ENCODE peak calls at places on chromosomes 1 and 21, in ten cellular contexts. N is H9; H is ovary; A is RWPE1; Q is IMR-90; D is prostate gland; R is neural progenitor cell; M is CD4-positive, alpha-beta memory T cell; S is A549; J is effector memory CD4-positive, alpha-beta T cell. E is an unnamed sample.

GRCh38 chr1:228097333-228098081 is 5.6 kb downstream of the C1orf35 start:
- DNase-seq in N (peak), H (no peak), A (no peak), Q (no peak), D (no peak), R (no peak), M (no peak), S (no peak), J (no peak), E (no peak)

GRCh38 chr1:232435746-232436145 is 194.2 kb downstream of the SIPA1L2 start:
- DNase-seq in N (no peak), H (peak), A (no peak), Q (peak), D (no peak), R (no peak), M (no peak), S (no peak), J (no peak), E (no peak)

GRCh38 chr1:205575294-205575885 is 56.4 kb downstream of the ELK4 start:
- DNase-seq in N (no peak), H (no peak), A (no peak), Q (no peak), D (no peak), R (no peak), M (no peak), S (no peak), J (no peak), E (no peak)

GRCh38 chr1:24899581-24900485 is 30.2 kb downstream of the RUNX3 start:
- DNase-seq in N (no peak), H (no peak), A (no peak), Q (no peak), D (no peak), R (no peak), M (no peak), S (no peak), J (no peak), E (no peak)

GRCh38 chr1:13554798-13555197 is 28.8 kb upstream of the PDPN start:
- DNase-seq in N (no peak), H (no peak), A (no peak), Q (no peak), D (no peak), R (no peak), M (no peak), S (no peak), J (no peak), E (no peak)

GRCh38 chr1:173960625-173961024 is 43.5 kb upstream of the SERPINC1 start:
- DNase-seq in N (no peak), H (no peak), A (no peak), Q (no peak), D (no peak), R (no peak), M (no peak), S (no peak), J (no peak), E (no peak)

GRCh38 chr1:215082532-215083407 is at the start of gene KCNK2:
- DNase-seq in N (peak), H (peak), A (peak), Q (peak), D (no peak), R (peak), M (no peak), S (no peak), J (no peak), E (peak)

GRCh38 chr1:158506369-158506987 is 34.5 kb downstream of the OR10R2 start:
- DNase-seq in N (peak), H (no peak), A (no peak), Q (peak), D (no peak), R (peak), M (peak), S (no peak), J (peak), E (no peak)

GRCh38 chr1:229411434-229412055 is 22.3 kb downstream of the ACTA1 start:
- DNase-seq in N (no peak), H (no peak), A (no peak), Q (no peak), D (no peak), R (no peak), M (no peak), S (no peak), J (no peak), E (peak)

GRCh38 chr1:70084314-70084915 is 121.0 kb downstream of the LRRC40 start:
- DNase-seq in N (no peak), H (no peak), A (no peak), Q (peak), D (no peak), R (no peak), M (no peak), S (no peak), J (no peak), E (no peak)

GRCh38 chr1:228471762-228472398 is 15.3 kb upstream of the RNF187 start:
- DNase-seq in N (peak), H (no peak), A (peak), Q (peak), D (no peak), R (peak), M (peak), S (peak), J (no peak), E (no peak)

GRCh38 chr1:234921266-234922062 is 207.2 kb downstream of the TOMM20 start:
- DNase-seq in N (no peak), H (peak), A (no peak), Q (peak), D (peak), R (no peak), M (no peak), S (no peak), J (no peak), E (no peak)

GRCh38 chr1:26121854-26122773 is 10.5 kb downstream of the PDIK1L start:
- DNase-seq in N (no peak), H (no peak), A (no peak), Q (no peak), D (no peak), R (no peak), M (no peak), S (no peak), J (no peak), E (no peak)

GRCh38 chr1:233368106-233368783 is 40.7 kb downstream of the MAP3K21 start:
- DNase-seq in N (no peak), H (no peak), A (no peak), Q (peak), D (no peak), R (no peak), M (no peak), S (no peak), J (no peak), E (no peak)

GRCh38 chr1:45787905-45788304 is 15.5 kb upstream of the MAST2 start:
- DNase-seq in N (no peak), H (no peak), A (no peak), Q (no peak), D (no peak), R (no peak), M (no peak), S (no peak), J (no peak), E (no peak)

GRCh38 chr1:151887028-151887427 is 22.3 kb downstream of the THEM4 start:
- DNase-seq in N (no peak), H (no peak), A (peak), Q (peak), D (no peak), R (no peak), M (no peak), S (no peak), J (no peak), E (no peak)

GRCh38 chr1:235415008-235415904 is 48.0 kb downstream of the TBCE start:
- DNase-seq in N (peak), H (peak), A (peak), Q (peak), D (peak), R (peak), M (peak), S (peak), J (peak), E (no peak)

GRCh38 chr21:44817506-44817880 is 369 bp downstream of the SUMO3 start:
- DNase-seq in N (peak), H (peak), A (peak), Q (peak), D (peak), R (peak), M (peak), S (peak), J (peak), E (peak)

GRCh38 chr1:147167361-147167760 is 4.9 kb downstream of the PRKAB2 start:
- DNase-seq in N (no peak), H (no peak), A (peak), Q (peak), D (no peak), R (no peak), M (no peak), S (peak), J (no peak), E (no peak)

GRCh38 chr1:212142883-212143530 is 107.5 kb downstream of the DTL start:
- DNase-seq in N (no peak), H (no peak), A (no peak), Q (no peak), D (no peak), R (no peak), M (no peak), S (no peak), J (no peak), E (no peak)

DNA sequence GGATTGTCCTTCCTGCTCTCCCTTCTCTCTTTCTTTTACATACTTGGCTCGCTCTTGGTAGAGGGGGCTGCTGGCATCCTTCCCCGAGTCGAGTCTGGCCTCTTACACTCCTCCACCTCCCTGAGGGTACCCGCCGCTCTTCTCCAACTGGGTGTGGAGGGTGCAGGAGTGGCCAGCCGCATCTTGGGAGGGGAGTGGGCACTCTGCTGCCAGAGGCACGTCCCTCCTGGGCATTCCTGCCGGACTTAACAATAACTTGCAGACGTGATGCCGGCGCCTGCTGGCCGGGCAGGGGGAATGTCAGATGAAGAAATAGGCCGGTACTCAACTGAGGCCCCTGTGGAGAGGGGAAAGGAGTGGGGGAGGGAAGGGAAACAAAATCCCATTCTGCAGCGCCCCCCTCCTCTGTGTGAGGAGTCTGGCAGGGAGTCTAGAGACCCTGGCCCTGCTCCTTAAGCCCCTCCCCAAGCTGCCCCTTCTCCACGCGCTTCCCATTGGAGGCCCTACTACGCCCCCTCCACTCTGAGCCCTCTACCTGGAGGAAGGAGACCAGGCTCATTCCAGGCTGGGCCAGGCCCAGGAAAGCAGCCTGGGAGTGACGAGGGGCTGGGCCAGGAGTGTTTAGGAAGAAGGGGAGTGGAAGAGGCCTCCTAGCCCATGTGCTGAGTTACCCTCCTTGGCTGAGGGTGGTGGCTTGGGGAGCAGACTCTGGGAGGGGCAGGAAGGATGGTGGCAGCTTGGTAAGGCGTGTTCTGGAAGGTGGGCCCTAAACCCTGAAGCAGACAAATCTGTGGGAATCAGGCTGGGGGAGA is 1.8 kb downstream of the ATP2B4 start:
- DNase-seq in N (peak), H (peak), A (peak), Q (peak), D (no peak), R (peak), M (no peak), S (no peak), J (no peak), E (no peak)
- H3K27ac ChIP-seq in N (no peak), H (peak), A (peak), Q (peak), D (peak), R (no peak), M (peak), S (peak), J (peak), E (peak)

GRCh38 chr1:29224438-29224837 is 6.3 kb downstream of the MECR start:
- DNase-seq in N (no peak), H (no peak), A (no peak), Q (no peak), D (no peak), R (no peak), M (no peak), S (no peak), J (no peak), E (no peak)

GRCh38 chr1:29222686-29223085 is 8.0 kb downstream of the MECR start:
- DNase-seq in N (no peak), H (no peak), A (no peak), Q (no peak), D (no peak), R (no peak), M (no peak), S (no peak), J (no peak), E (no peak)

GRCh38 chr1:29217633-29218032 is 13.1 kb downstream of the MECR start:
- DNase-seq in N (no peak), H (no peak), A (no peak), Q (no peak), D (no peak), R (no peak), M (no peak), S (no peak), J (no peak), E (no peak)

GRCh38 chr1:29218223-29218622 is 12.5 kb downstream of the MECR start:
- DNase-seq in N (no peak), H (no peak), A (no peak), Q (no peak), D (no peak), R (no peak), M (no peak), S (no peak), J (no peak), E (no peak)

GRCh38 chr1:29221296-29221695 is 9.4 kb downstream of the MECR start:
- DNase-seq in N (no peak), H (no peak), A (no peak), Q (no peak), D (no peak), R (no peak), M (no peak), S (no peak), J (no peak), E (no peak)
- H3K27ac ChIP-seq in N (no peak), H (no peak), A (no peak), Q (no peak), D (no peak), R (no peak), M (no peak), S (no peak), J (no peak), E (no peak)

GRCh38 chr1:114269539-114269938 is 115.9 kb upstream of the SYT6 start:
- DNase-seq in N (no peak), H (no peak), A (no peak), Q (no peak), D (no peak), R (no peak), M (no peak), S (no peak), J (no peak), E (no peak)

GRCh38 chr1:114272593-114272992 is 118.9 kb upstream of the SYT6 start:
- DNase-seq in N (no peak), H (no peak), A (no peak), Q (no peak), D (no peak), R (no peak), M (no peak), S (no peak), J (no peak), E (no peak)

GRCh38 chr1:114274621-114275317 is 121.1 kb upstream of the SYT6 start:
- DNase-seq in N (no peak), H (no peak), A (no peak), Q (no peak), D (no peak), R (peak), M (no peak), S (no peak), J (no peak), E (no peak)

DNA sequence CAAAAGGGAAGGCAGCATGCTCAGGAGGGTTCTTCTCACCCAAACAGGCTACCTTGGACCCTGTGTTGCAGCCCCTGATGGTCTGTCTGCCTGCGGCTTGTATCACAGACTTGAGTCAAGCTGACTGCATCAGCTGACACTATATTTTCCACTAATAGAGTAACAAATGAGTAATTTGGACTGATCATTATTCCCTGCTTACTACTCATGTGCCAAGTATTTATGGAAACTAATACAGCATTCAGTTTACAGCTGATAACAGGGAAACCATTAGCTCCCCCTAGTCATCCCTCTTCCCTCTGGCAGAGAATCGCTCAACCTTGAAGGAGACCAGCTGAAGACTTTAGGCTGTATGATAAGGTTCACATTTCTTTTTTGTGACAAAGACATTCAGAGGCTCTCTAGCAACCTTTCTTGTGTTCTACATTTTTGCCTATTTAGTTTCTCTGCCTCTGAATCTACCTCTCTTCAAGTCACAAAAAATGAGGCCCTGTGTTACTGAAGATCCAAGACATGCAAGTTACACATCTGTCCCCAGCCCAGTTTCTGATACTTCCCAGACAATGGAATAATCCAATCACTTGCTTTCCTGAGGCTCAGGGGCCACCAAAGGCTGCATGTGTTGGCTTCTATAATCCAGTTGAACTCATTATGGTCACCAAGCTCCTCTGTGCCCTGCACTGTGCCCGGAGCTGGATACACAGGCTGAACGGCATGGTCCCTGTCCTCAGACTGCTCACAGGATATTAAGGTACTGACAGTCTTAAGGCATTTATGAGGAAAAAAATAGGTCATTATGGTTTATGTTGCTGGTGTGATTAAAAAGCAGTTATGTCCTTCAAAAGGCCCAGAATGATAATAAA is 116.8 kb upstream of the SYT6 start:
- DNase-seq in N (no peak), H (no peak), A (no peak), Q (no peak), D (no peak), R (no peak), M (no peak), S (no peak), J (no peak), E (no peak)
- H3K27ac ChIP-seq in N (no peak), H (no peak), A (no peak), Q (no peak), D (no peak), R (no peak), M (no peak), S (no peak), J (no peak), E (no peak)

GRCh38 chr1:230548997-230549396 is 93.3 kb upstream of the COG2 start:
- DNase-seq in N (no peak), H (no peak), A (no peak), Q (no peak), D (no peak), R (no peak), M (no peak), S (no peak), J (no peak), E (no peak)
- H3K27ac ChIP-seq in N (no peak), H (no peak), A (no peak), Q (no peak), D (no peak), R (no peak), M (no peak), S (no peak), J (no peak), E (no peak)

DNA sequence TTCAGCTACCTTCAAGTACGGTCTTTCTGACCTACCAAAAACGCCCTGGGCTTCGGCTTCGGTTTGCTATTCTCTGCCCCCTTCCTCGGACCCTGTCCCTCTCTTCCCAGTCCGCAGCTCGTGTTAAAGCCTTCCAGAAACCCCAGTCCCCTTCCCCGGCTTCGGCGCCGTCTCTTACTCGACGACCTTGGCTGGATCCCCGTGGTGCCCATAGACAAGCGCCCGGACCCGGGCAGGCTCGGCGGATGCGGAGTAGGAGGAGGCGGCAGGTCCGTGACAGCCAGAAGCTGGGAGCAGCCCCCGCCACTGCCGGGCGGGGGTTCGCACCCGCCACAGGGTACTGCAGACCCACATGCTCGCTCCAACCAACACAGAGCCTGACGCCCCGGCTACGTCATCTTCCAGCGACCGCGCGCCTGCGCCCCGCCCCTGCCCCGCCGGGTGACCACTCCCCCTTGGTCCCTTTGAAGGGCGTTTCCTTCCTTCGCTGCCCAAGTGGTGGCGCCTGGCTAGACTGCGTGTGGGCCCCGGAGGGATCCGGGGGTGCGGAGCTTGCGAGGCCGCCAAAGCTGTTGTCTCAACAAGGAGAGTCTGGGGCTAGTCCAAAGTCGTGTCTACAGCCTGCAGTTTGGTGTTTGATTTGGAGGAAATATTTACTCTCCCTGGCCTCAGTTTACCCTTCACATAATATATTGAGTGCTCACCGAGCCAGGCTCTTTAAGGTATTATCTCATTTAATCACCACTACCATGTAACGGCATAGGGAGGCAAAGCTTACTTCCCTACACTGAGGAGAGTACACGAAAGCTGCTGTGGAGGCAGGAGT is at the start of gene MECR:
- DNase-seq in N (peak), H (peak), A (peak), Q (peak), D (peak), R (peak), M (peak), S (peak), J (peak), E (peak)
- H3K27ac ChIP-seq in N (no peak), H (peak), A (peak), Q (peak), D (peak), R (no peak), M (peak), S (peak), J (peak), E (peak)

GRCh38 chr1:115293006-115293405 is 45.0 kb downstream of the NGF start:
- DNase-seq in N (no peak), H (no peak), A (no peak), Q (no peak), D (no peak), R (no peak), M (no peak), S (no peak), J (no peak), E (no peak)

GRCh38 chr1:115293899-115294298 is 44.1 kb downstream of the NGF start:
- DNase-seq in N (no peak), H (no peak), A (peak), Q (no peak), D (no peak), R (no peak), M (no peak), S (no peak), J (no peak), E (no peak)

GRCh38 chr1:115296981-115297380 is 41.1 kb downstream of the NGF start:
- DNase-seq in N (no peak), H (no peak), A (no peak), Q (peak), D (no peak), R (no peak), M (no peak), S (no peak), J (no peak), E (no peak)

GRCh38 chr1:115299266-115299665 is 38.8 kb downstream of the NGF start:
- DNase-seq in N (no peak), H (no peak), A (no peak), Q (no peak), D (no peak), R (no peak), M (no peak), S (no peak), J (no peak), E (no peak)

GRCh38 chr1:115295904-115296696 is 41.9 kb downstream of the NGF start:
- DNase-seq in N (no peak), H (no peak), A (no peak), Q (no peak), D (no peak), R (no peak), M (no peak), S (no peak), J (no peak), E (no peak)
- H3K27ac ChIP-seq in N (no peak), H (no peak), A (no peak), Q (no peak), D (no peak), R (no peak), M (no peak), S (no peak), J (no peak), E (no peak)

GRCh38 chr21:36135391-36136094 is 664 bp downstream of the CBR3 start:
- DNase-seq in N (peak), H (peak), A (peak), Q (peak), D (peak), R (peak), M (no peak), S (peak), J (no peak), E (peak)
- H3K27ac ChIP-seq in N (no peak), H (peak), A (peak), Q (peak), D (peak), R (no peak), M (peak), S (peak), J (peak), E (peak)